ENCODE peak calls at places on chromosome 12, in seven cellular contexts. One of them, this sample, is unnamed.

GRCh38 chr12:34602213-34602940 is 580.1 kb downstream of the ALG10 start:
- DNase-seq in upper lobe of right lung: no peak
- DNase-seq in NCI-H510A treated with DMSO at 0.1 percent for 48 hours: no peak
- DNase-seq in pancreas: no peak
- DNase-seq in heart right ventricle: no peak
- DNase-seq in GM03348: peak
- DNase-seq in ELR: no peak
- DNase-seq in this sample: no peak

GRCh38 chr12:76720068-76720467 is 43.8 kb upstream of the ZDHHC17 start:
- DNase-seq in upper lobe of right lung: no peak
- DNase-seq in NCI-H510A treated with DMSO at 0.1 percent for 48 hours: no peak
- DNase-seq in pancreas: no peak
- DNase-seq in heart right ventricle: no peak
- DNase-seq in GM03348: peak
- DNase-seq in ELR: peak
- DNase-seq in this sample: no peak

GRCh38 chr12:48869191-48869590 is 3.5 kb upstream of the RND1 start:
- DNase-seq in upper lobe of right lung: no peak
- DNase-seq in NCI-H510A treated with DMSO at 0.1 percent for 48 hours: no peak
- DNase-seq in pancreas: no peak
- DNase-seq in heart right ventricle: no peak
- DNase-seq in GM03348: no peak
- DNase-seq in ELR: no peak
- DNase-seq in this sample: no peak

GRCh38 chr12:83404521-83404920 is 717.8 kb downstream of the TMTC2 start:
- DNase-seq in upper lobe of right lung: no peak
- DNase-seq in NCI-H510A treated with DMSO at 0.1 percent for 48 hours: no peak
- DNase-seq in pancreas: no peak
- DNase-seq in heart right ventricle: no peak
- DNase-seq in GM03348: no peak
- DNase-seq in ELR: no peak
- DNase-seq in this sample: no peak

GRCh38 chr12:123250471-123251383 is 17.5 kb downstream of the MTRFR start:
- DNase-seq in upper lobe of right lung: peak
- DNase-seq in NCI-H510A treated with DMSO at 0.1 percent for 48 hours: peak
- DNase-seq in pancreas: no peak
- DNase-seq in heart right ventricle: no peak
- DNase-seq in GM03348: no peak
- DNase-seq in ELR: peak
- DNase-seq in this sample: peak

GRCh38 chr12:68163546-68164210 is 4.1 kb upstream of the IFNG start:
- DNase-seq in upper lobe of right lung: no peak
- DNase-seq in NCI-H510A treated with DMSO at 0.1 percent for 48 hours: no peak
- DNase-seq in pancreas: no peak
- DNase-seq in heart right ventricle: no peak
- DNase-seq in GM03348: no peak
- DNase-seq in ELR: no peak
- DNase-seq in this sample: no peak

GRCh38 chr12:120905856-120906384 is 1.8 kb upstream of the SPPL3 start:
- DNase-seq in upper lobe of right lung: no peak
- DNase-seq in NCI-H510A treated with DMSO at 0.1 percent for 48 hours: no peak
- DNase-seq in pancreas: no peak
- DNase-seq in heart right ventricle: no peak
- DNase-seq in GM03348: no peak
- DNase-seq in ELR: no peak
- DNase-seq in this sample: no peak

GRCh38 chr12:3311027-3311402 is 180.0 kb upstream of the PRMT8 start:
- DNase-seq in upper lobe of right lung: no peak
- DNase-seq in NCI-H510A treated with DMSO at 0.1 percent for 48 hours: peak
- DNase-seq in pancreas: peak
- DNase-seq in heart right ventricle: no peak
- DNase-seq in GM03348: no peak
- DNase-seq in ELR: peak
- DNase-seq in this sample: peak

GRCh38 chr12:104516821-104517220 is 60.1 kb downstream of the CHST11 start:
- DNase-seq in upper lobe of right lung: no peak
- DNase-seq in NCI-H510A treated with DMSO at 0.1 percent for 48 hours: peak
- DNase-seq in pancreas: no peak
- DNase-seq in heart right ventricle: no peak
- DNase-seq in GM03348: no peak
- DNase-seq in ELR: no peak
- DNase-seq in this sample: peak

GRCh38 chr12:41772478-41772877 is 372.2 kb downstream of the GXYLT1 start:
- DNase-seq in upper lobe of right lung: no peak
- DNase-seq in NCI-H510A treated with DMSO at 0.1 percent for 48 hours: no peak
- DNase-seq in pancreas: no peak
- DNase-seq in heart right ventricle: no peak
- DNase-seq in GM03348: no peak
- DNase-seq in ELR: no peak
- DNase-seq in this sample: no peak

GRCh38 chr12:116222358-116222757 is 55.1 kb downstream of the MED13L start:
- DNase-seq in upper lobe of right lung: no peak
- DNase-seq in NCI-H510A treated with DMSO at 0.1 percent for 48 hours: peak
- DNase-seq in pancreas: no peak
- DNase-seq in heart right ventricle: peak
- DNase-seq in GM03348: peak
- DNase-seq in ELR: peak
- DNase-seq in this sample: peak

GRCh38 chr12:79933580-79934264 is 1.2 kb downstream of the PPP1R12A start:
- DNase-seq in upper lobe of right lung: no peak
- DNase-seq in NCI-H510A treated with DMSO at 0.1 percent for 48 hours: no peak
- DNase-seq in pancreas: no peak
- DNase-seq in heart right ventricle: no peak
- DNase-seq in GM03348: peak
- DNase-seq in ELR: peak
- DNase-seq in this sample: peak

GRCh38 chr12:12600659-12601058 is 11.0 kb upstream of the CREBL2 start:
- DNase-seq in upper lobe of right lung: no peak
- DNase-seq in NCI-H510A treated with DMSO at 0.1 percent for 48 hours: no peak
- DNase-seq in pancreas: no peak
- DNase-seq in heart right ventricle: peak
- DNase-seq in GM03348: no peak
- DNase-seq in ELR: no peak
- DNase-seq in this sample: no peak

GRCh38 chr12:96195845-96196451 is 1.8 kb downstream of the ELK3 start:
- DNase-seq in upper lobe of right lung: no peak
- DNase-seq in NCI-H510A treated with DMSO at 0.1 percent for 48 hours: no peak
- DNase-seq in pancreas: no peak
- DNase-seq in heart right ventricle: no peak
- DNase-seq in GM03348: peak
- DNase-seq in ELR: peak
- DNase-seq in this sample: no peak

GRCh38 chr12:62933220-62933870 is 1.6 kb downstream of the PPM1H start:
- DNase-seq in upper lobe of right lung: no peak
- DNase-seq in NCI-H510A treated with DMSO at 0.1 percent for 48 hours: peak
- DNase-seq in pancreas: peak
- DNase-seq in heart right ventricle: peak
- DNase-seq in GM03348: no peak
- DNase-seq in ELR: no peak
- DNase-seq in this sample: peak